ENCODE peak calls at places on chromosome 15, in nine cellular contexts. Q is brain microvascular endothelial cell; Y is CD8-positive, alpha-beta T cell; I is adrenal gland; M is GM23338; X is naive thymus-derived CD4-positive, alpha-beta T cell; B is hepatocyte; A is vagina; G is neuronal stem cell. V is an unnamed sample.

GRCh38 chr15:75809986-75810750 is 33.1 kb upstream of the UBE2Q2 start:
- DNase-seq in M (peak), A (no peak), Y (no peak), Q (no peak), X (no peak), B (peak), G (no peak), I (peak), V (peak)

GRCh38 chr15:76973362-76973743 is 21.6 kb upstream of the PSTPIP1 start:
- DNase-seq in M (peak), B (no peak), Y (peak), I (no peak), G (peak), A (no peak), Q (no peak), X (no peak), V (peak)

GRCh38 chr15:54660356-54660755 is 536.4 kb downstream of the RSL24D1 start:
- DNase-seq in A (no peak), I (no peak), M (no peak), X (no peak), B (no peak), Y (no peak), G (no peak), Q (no peak), V (no peak)

GRCh38 chr15:25799906-25800700 is 63.0 kb downstream of the ATP10A start:
- DNase-seq in X (no peak), M (no peak), A (no peak), Y (no peak), G (no peak), I (no peak), B (no peak), Q (no peak), V (no peak)

GRCh38 chr15:27353837-27354236 is 382.9 kb downstream of the GABRG3 start:
- DNase-seq in B (peak), X (no peak), G (no peak), I (no peak), Y (no peak), M (no peak), Q (no peak), A (no peak), V (no peak)

GRCh38 chr15:28219116-28219515 is 102.9 kb downstream of the HERC2 start:
- DNase-seq in Y (no peak), G (no peak), B (no peak), I (no peak), X (no peak), Q (no peak), A (no peak), M (no peak), V (no peak)

GRCh38 chr15:66850078-66850991 is 148.3 kb downstream of the SMAD6 start:
- DNase-seq in I (peak), Q (no peak), A (peak), G (no peak), B (peak), X (no peak), Y (no peak), M (no peak), V (peak)

GRCh38 chr15:27587810-27588209 is 511.3 kb downstream of the OCA2 start:
- DNase-seq in M (peak), X (no peak), B (peak), G (peak), I (no peak), Y (no peak), Q (no peak), A (no peak), V (peak)

GRCh38 chr15:37806808-37807207 is 127.6 kb upstream of the TMCO5A start:
- DNase-seq in Y (no peak), A (no peak), Q (no peak), M (no peak), G (no peak), I (no peak), B (no peak), X (no peak), V (no peak)

GRCh38 chr15:35304389-35304788 is 219.3 kb upstream of the NANOGP8 start:
- DNase-seq in A (no peak), I (no peak), G (no peak), M (no peak), Q (no peak), Y (no peak), X (no peak), B (no peak), V (no peak)

GRCh38 chr15:95210436-95210981 is 979.1 kb downstream of the MCTP2 start:
- DNase-seq in Y (no peak), B (no peak), A (no peak), I (no peak), G (no peak), X (no peak), Q (no peak), M (no peak), V (no peak)

GRCh38 chr15:29822685-29823459 is 604 bp upstream of the TJP1 start:
- DNase-seq in G (no peak), M (peak), Q (peak), X (no peak), Y (no peak), I (peak), A (no peak), B (peak), V (peak)

GRCh38 chr15:85411992-85412538 is 31.7 kb downstream of the AKAP13 start:
- DNase-seq in G (no peak), I (no peak), Y (no peak), A (no peak), M (no peak), Q (no peak), X (no peak), B (no peak), V (no peak)

GRCh38 chr15:83983634-83984458 is 251.7 kb upstream of the GOLGA6L4 start:
- DNase-seq in A (no peak), G (no peak), Y (no peak), I (no peak), B (no peak), Q (no peak), X (no peak), M (peak), V (no peak)

GRCh38 chr15:69807752-69808151 is 290.0 kb downstream of the TLE3 start:
- DNase-seq in M (no peak), Q (peak), X (no peak), G (no peak), I (no peak), Y (no peak), A (no peak), B (peak), V (no peak)

GRCh38 chr15:95843241-95843851 is 487.2 kb upstream of the NR2F2 start:
- DNase-seq in M (no peak), Q (peak), X (no peak), Y (no peak), A (no peak), B (no peak), I (no peak), G (no peak), V (peak)

GRCh38 chr15:57994468-57995154 is 70.9 kb downstream of the ALDH1A2 start:
- DNase-seq in G (no peak), M (no peak), X (no peak), I (no peak), A (no peak), Q (no peak), Y (no peak), B (peak), V (no peak)

GRCh38 chr15:101246824-101247745 is 4.8 kb downstream of the CHSY1 start:
- DNase-seq in Y (no peak), B (no peak), A (no peak), G (no peak), M (no peak), I (no peak), X (no peak), Q (no peak), V (no peak)

GRCh38 chr15:36617529-36618196 is 38.2 kb downstream of the CDIN1 start:
- DNase-seq in Y (no peak), X (no peak), Q (no peak), G (no peak), A (no peak), B (no peak), M (no peak), I (no peak), V (no peak)

GRCh38 chr15:63610209-63610841 is 13.1 kb downstream of the FBXL22 start:
- DNase-seq in Y (peak), Q (peak), A (no peak), G (peak), B (peak), I (peak), M (peak), X (no peak), V (peak)

GRCh38 chr15:91522609-91523332 is 330.7 kb upstream of the SLCO3A1 start:
- DNase-seq in G (no peak), Q (no peak), Y (no peak), I (no peak), B (no peak), M (peak), X (no peak), A (no peak), V (peak)

GRCh38 chr15:98506711-98507110 is 141.6 kb upstream of the IGF1R start:
- DNase-seq in X (no peak), M (no peak), G (no peak), A (no peak), Y (no peak), B (no peak), Q (no peak), I (no peak), V (no peak)

GRCh38 chr15:85752591-85752990 is 42.1 kb downstream of the KLHL25 start:
- DNase-seq in I (no peak), Y (no peak), M (peak), B (no peak), A (no peak), G (no peak), X (no peak), Q (no peak), V (no peak)

GRCh38 chr15:71752085-71752484 is 58.3 kb upstream of the NR2E3 start:
- DNase-seq in I (no peak), G (no peak), X (no peak), Y (no peak), M (no peak), Q (no peak), A (no peak), B (no peak), V (no peak)

GRCh38 chr15:25169318-25169717 is 214.5 kb downstream of the SNRPN start:
- DNase-seq in A (no peak), G (no peak), M (no peak), I (peak), B (peak), Y (no peak), Q (no peak), X (peak), V (no peak)

GRCh38 chr15:41018534-41018933 is 65.3 kb downstream of the CHAC1 start:
- DNase-seq in Q (no peak), X (no peak), B (peak), M (peak), G (no peak), A (no peak), I (no peak), Y (no peak), V (peak)
- H3K27ac ChIP-seq in Q (no peak), X (no peak), B (peak), M (no peak), G (no peak), A (no peak), I (no peak), Y (no peak), V (no peak)

GRCh38 chr15:48411971-48412591 is 80.9 kb downstream of the DUT start:
- DNase-seq in Q (no peak), G (no peak), I (no peak), M (no peak), B (no peak), Y (no peak), X (no peak), A (no peak), V (peak)
- H3K27ac ChIP-seq in Q (peak), G (no peak), I (no peak), M (no peak), B (no peak), Y (no peak), X (no peak), A (peak), V (no peak)

DNA sequence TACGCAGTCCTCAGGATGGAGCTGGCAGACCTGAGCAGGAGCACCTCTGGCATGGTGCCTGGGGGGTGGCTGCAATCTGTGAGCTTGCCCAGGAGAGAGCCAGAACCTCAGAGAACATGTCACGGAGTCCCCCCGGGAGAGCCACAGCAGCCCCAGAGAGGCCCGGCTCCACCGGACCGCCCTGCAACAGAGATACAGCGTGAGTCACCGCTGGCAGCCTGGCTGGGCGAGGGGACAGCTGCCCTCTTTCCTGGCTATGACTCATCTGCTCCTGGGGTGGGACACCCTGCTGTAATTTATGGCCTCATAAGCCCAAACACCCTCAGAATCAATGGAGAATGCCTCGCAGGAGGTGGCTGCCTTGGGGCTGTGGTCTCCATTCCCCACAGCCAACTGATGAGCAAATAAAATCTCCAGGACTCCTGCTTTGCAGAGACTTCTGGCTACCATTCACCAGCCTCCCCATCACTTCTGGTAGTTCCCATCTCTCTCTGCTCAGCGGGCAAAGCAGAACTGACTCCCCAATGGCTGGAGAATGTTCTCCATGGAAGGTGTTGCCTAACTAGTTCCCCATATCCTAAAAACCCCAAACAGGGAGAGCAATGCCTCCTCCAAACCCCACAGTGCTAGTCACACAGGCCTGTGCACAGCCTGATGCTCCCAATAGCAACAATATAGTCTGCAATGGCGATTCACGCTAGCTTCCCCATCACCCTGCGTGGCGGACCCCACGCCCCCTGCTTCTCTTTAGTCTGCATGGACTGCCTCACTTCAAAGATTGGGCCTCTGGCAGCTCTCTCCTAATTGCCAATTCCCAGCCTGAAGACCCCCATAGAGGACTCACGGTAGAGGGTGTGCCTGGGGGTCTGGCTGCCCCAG is 21.6 kb downstream of the ACSBG1 start:
- DNase-seq in I (peak), X (no peak), G (no peak), Y (no peak), A (peak), Q (peak), B (peak), M (no peak), V (peak)
- H3K27ac ChIP-seq in I (no peak), X (no peak), G (no peak), Y (no peak), A (no peak), Q (no peak), B (peak), M (no peak), V (no peak)

DNA sequence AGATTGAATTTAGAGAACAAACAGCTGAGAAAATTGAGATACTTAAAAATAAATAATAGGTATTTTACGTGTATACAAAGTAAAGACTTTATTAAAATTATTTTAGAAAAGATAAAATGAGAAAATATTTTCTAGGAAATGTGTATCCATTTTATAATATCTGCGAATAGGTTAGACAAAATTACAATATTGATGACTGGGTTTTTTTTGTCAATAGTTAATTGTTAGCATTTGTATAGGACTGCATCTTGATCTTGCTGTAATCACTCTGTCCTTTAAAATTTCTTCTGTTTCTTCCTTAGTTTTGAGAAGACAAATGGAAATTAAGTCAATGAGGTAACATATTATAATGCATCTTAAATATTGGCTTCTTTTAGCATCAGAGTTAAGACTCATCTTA is 50.3 kb downstream of the MEF2A start:
- DNase-seq in X (no peak), I (no peak), G (no peak), Y (no peak), A (no peak), M (no peak), B (no peak), Q (no peak), V (no peak)
- H3K27ac ChIP-seq in X (no peak), I (no peak), G (no peak), Y (no peak), A (no peak), M (no peak), B (no peak), Q (no peak), V (peak)

DNA sequence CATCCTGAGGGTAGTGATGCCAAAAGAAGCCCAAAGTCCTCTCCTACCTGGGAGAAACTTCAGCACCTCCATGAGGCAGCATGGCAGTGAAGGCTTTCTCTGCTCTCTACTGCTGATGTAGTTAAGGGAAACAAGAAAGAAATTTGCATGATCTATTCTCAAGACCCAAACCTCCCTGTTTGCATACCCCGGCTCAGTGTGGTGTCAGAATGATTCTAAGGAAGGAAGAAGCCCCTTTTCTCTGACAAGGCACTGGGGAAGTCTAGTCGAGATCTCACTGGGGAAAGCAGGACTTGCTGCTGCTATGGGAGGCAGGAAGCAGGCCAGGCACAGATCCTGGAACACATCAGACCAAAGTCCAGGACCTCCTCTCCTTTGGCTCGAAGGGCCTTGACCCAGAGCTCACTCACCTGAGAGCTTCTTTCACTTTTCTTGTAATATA is 89.4 kb upstream of the ICE2 start:
- DNase-seq in M (peak), G (no peak), Q (no peak), X (no peak), I (no peak), B (no peak), Y (no peak), A (no peak), V (no peak)
- H3K27ac ChIP-seq in M (peak), G (no peak), Q (no peak), X (no peak), I (no peak), B (no peak), Y (no peak), A (no peak), V (no peak)

V was measured in cardiac muscle cell.